ENCODE peak calls at places on chromosomes 16 and 17, in eight cellular contexts. One of them, this sample, is unnamed.

GRCh38 chr17:38728290-38728831 is 1.8 kb upstream of the CISD3 start:
- DNase-seq in stimulated activated effector memory CD8-positive, alpha-beta T cell treated with anti-CD3 and anti-CD28 coated beads, Interleukin-12 subunit alpha, Interleukin-12 subunit beta, amount 100 ng/mL, for 72 hours: no peak
- DNase-seq in astrocyte of the hippocampus: no peak
- DNase-seq in WTC11: no peak
- DNase-seq in pons: no peak
- DNase-seq in PC-9: no peak
- DNase-seq in EH: no peak
- DNase-seq in mucosa of gallbladder: no peak
- DNase-seq in this sample: no peak

GRCh38 chr17:46903762-46904672 is 18.9 kb upstream of the GOSR2 start:
- DNase-seq in stimulated activated effector memory CD8-positive, alpha-beta T cell treated with anti-CD3 and anti-CD28 coated beads, Interleukin-12 subunit alpha, Interleukin-12 subunit beta, amount 100 ng/mL, for 72 hours: no peak
- DNase-seq in astrocyte of the hippocampus: no peak
- DNase-seq in WTC11: no peak
- DNase-seq in pons: no peak
- DNase-seq in PC-9: no peak
- DNase-seq in EH: no peak
- DNase-seq in mucosa of gallbladder: no peak
- DNase-seq in this sample: no peak

GRCh38 chr16:12775689-12776236 is 27.9 kb downstream of the CPPED1 start:
- DNase-seq in stimulated activated effector memory CD8-positive, alpha-beta T cell treated with anti-CD3 and anti-CD28 coated beads, Interleukin-12 subunit alpha, Interleukin-12 subunit beta, amount 100 ng/mL, for 72 hours: no peak
- DNase-seq in astrocyte of the hippocampus: no peak
- DNase-seq in WTC11: no peak
- DNase-seq in pons: no peak
- DNase-seq in PC-9: no peak
- DNase-seq in EH: no peak
- DNase-seq in mucosa of gallbladder: no peak
- DNase-seq in this sample: no peak

GRCh38 chr17:31490991-31491793 is 99.7 kb downstream of the RAB11FIP4 start:
- DNase-seq in stimulated activated effector memory CD8-positive, alpha-beta T cell treated with anti-CD3 and anti-CD28 coated beads, Interleukin-12 subunit alpha, Interleukin-12 subunit beta, amount 100 ng/mL, for 72 hours: no peak
- DNase-seq in astrocyte of the hippocampus: no peak
- DNase-seq in WTC11: no peak
- DNase-seq in pons: peak
- DNase-seq in PC-9: no peak
- DNase-seq in EH: no peak
- DNase-seq in mucosa of gallbladder: no peak
- DNase-seq in this sample: peak

GRCh38 chr17:19986941-19987714 is 9.5 kb upstream of the AKAP10 start:
- DNase-seq in stimulated activated effector memory CD8-positive, alpha-beta T cell treated with anti-CD3 and anti-CD28 coated beads, Interleukin-12 subunit alpha, Interleukin-12 subunit beta, amount 100 ng/mL, for 72 hours: no peak
- DNase-seq in astrocyte of the hippocampus: no peak
- DNase-seq in WTC11: no peak
- DNase-seq in pons: no peak
- DNase-seq in PC-9: no peak
- DNase-seq in EH: no peak
- DNase-seq in mucosa of gallbladder: no peak
- DNase-seq in this sample: no peak

GRCh38 chr17:76772842-76773521 is 35.1 kb downstream of the MFSD11 start:
- DNase-seq in stimulated activated effector memory CD8-positive, alpha-beta T cell treated with anti-CD3 and anti-CD28 coated beads, Interleukin-12 subunit alpha, Interleukin-12 subunit beta, amount 100 ng/mL, for 72 hours: peak
- DNase-seq in astrocyte of the hippocampus: peak
- DNase-seq in WTC11: no peak
- DNase-seq in pons: no peak
- DNase-seq in PC-9: peak
- DNase-seq in EH: peak
- DNase-seq in mucosa of gallbladder: no peak
- DNase-seq in this sample: no peak

GRCh38 chr16:81466351-81466960 is 21.8 kb downstream of the CMIP start:
- DNase-seq in stimulated activated effector memory CD8-positive, alpha-beta T cell treated with anti-CD3 and anti-CD28 coated beads, Interleukin-12 subunit alpha, Interleukin-12 subunit beta, amount 100 ng/mL, for 72 hours: no peak
- DNase-seq in astrocyte of the hippocampus: no peak
- DNase-seq in WTC11: no peak
- DNase-seq in pons: no peak
- DNase-seq in PC-9: no peak
- DNase-seq in EH: no peak
- DNase-seq in mucosa of gallbladder: no peak
- DNase-seq in this sample: no peak

GRCh38 chr16:2333772-2334379 is 6.7 kb downstream of the ABCA3 start:
- DNase-seq in stimulated activated effector memory CD8-positive, alpha-beta T cell treated with anti-CD3 and anti-CD28 coated beads, Interleukin-12 subunit alpha, Interleukin-12 subunit beta, amount 100 ng/mL, for 72 hours: no peak
- DNase-seq in astrocyte of the hippocampus: no peak
- DNase-seq in WTC11: no peak
- DNase-seq in pons: no peak
- DNase-seq in PC-9: peak
- DNase-seq in EH: peak
- DNase-seq in mucosa of gallbladder: no peak
- DNase-seq in this sample: no peak

GRCh38 chr16:89026121-89026612 is 49.2 kb upstream of the CBFA2T3 start:
- DNase-seq in stimulated activated effector memory CD8-positive, alpha-beta T cell treated with anti-CD3 and anti-CD28 coated beads, Interleukin-12 subunit alpha, Interleukin-12 subunit beta, amount 100 ng/mL, for 72 hours: peak
- DNase-seq in astrocyte of the hippocampus: no peak
- DNase-seq in WTC11: peak
- DNase-seq in pons: no peak
- DNase-seq in PC-9: no peak
- DNase-seq in EH: no peak
- DNase-seq in mucosa of gallbladder: no peak
- DNase-seq in this sample: no peak

GRCh38 chr16:558298-559020 is 1.7 kb upstream of the PRR35 start:
- DNase-seq in stimulated activated effector memory CD8-positive, alpha-beta T cell treated with anti-CD3 and anti-CD28 coated beads, Interleukin-12 subunit alpha, Interleukin-12 subunit beta, amount 100 ng/mL, for 72 hours: no peak
- DNase-seq in astrocyte of the hippocampus: no peak
- DNase-seq in WTC11: no peak
- DNase-seq in pons: no peak
- DNase-seq in PC-9: no peak
- DNase-seq in EH: no peak
- DNase-seq in mucosa of gallbladder: no peak
- DNase-seq in this sample: no peak

GRCh38 chr16:84379731-84380369 is 11.5 kb downstream of the ATP2C2 start:
- DNase-seq in stimulated activated effector memory CD8-positive, alpha-beta T cell treated with anti-CD3 and anti-CD28 coated beads, Interleukin-12 subunit alpha, Interleukin-12 subunit beta, amount 100 ng/mL, for 72 hours: no peak
- DNase-seq in astrocyte of the hippocampus: no peak
- DNase-seq in WTC11: no peak
- DNase-seq in pons: no peak
- DNase-seq in PC-9: no peak
- DNase-seq in EH: no peak
- DNase-seq in mucosa of gallbladder: no peak
- DNase-seq in this sample: peak

GRCh38 chr17:72188801-72189200 is 68.0 kb downstream of the SOX9 start:
- DNase-seq in stimulated activated effector memory CD8-positive, alpha-beta T cell treated with anti-CD3 and anti-CD28 coated beads, Interleukin-12 subunit alpha, Interleukin-12 subunit beta, amount 100 ng/mL, for 72 hours: no peak
- DNase-seq in astrocyte of the hippocampus: no peak
- DNase-seq in WTC11: no peak
- DNase-seq in pons: no peak
- DNase-seq in PC-9: no peak
- DNase-seq in EH: no peak
- DNase-seq in mucosa of gallbladder: no peak
- DNase-seq in this sample: no peak

GRCh38 chr16:69373019-69373418 is 12.8 kb downstream of the TERF2 start:
- DNase-seq in stimulated activated effector memory CD8-positive, alpha-beta T cell treated with anti-CD3 and anti-CD28 coated beads, Interleukin-12 subunit alpha, Interleukin-12 subunit beta, amount 100 ng/mL, for 72 hours: no peak
- DNase-seq in astrocyte of the hippocampus: no peak
- DNase-seq in WTC11: no peak
- DNase-seq in pons: no peak
- DNase-seq in PC-9: no peak
- DNase-seq in EH: no peak
- DNase-seq in mucosa of gallbladder: no peak
- DNase-seq in this sample: peak

GRCh38 chr17:73268582-73269328 is 7.1 kb upstream of the CPSF4L start:
- DNase-seq in stimulated activated effector memory CD8-positive, alpha-beta T cell treated with anti-CD3 and anti-CD28 coated beads, Interleukin-12 subunit alpha, Interleukin-12 subunit beta, amount 100 ng/mL, for 72 hours: no peak
- DNase-seq in astrocyte of the hippocampus: no peak
- DNase-seq in WTC11: no peak
- DNase-seq in pons: no peak
- DNase-seq in PC-9: no peak
- DNase-seq in EH: no peak
- DNase-seq in mucosa of gallbladder: no peak
- DNase-seq in this sample: no peak

GRCh38 chr16:85553436-85554113 is 59.5 kb upstream of the GSE1 start:
- DNase-seq in stimulated activated effector memory CD8-positive, alpha-beta T cell treated with anti-CD3 and anti-CD28 coated beads, Interleukin-12 subunit alpha, Interleukin-12 subunit beta, amount 100 ng/mL, for 72 hours: peak
- DNase-seq in astrocyte of the hippocampus: peak
- DNase-seq in WTC11: peak
- DNase-seq in pons: no peak
- DNase-seq in PC-9: peak
- DNase-seq in EH: peak
- DNase-seq in mucosa of gallbladder: peak
- DNase-seq in this sample: peak

GRCh38 chr17:63035695-63036094 is 69.7 kb downstream of the TANC2 start:
- DNase-seq in stimulated activated effector memory CD8-positive, alpha-beta T cell treated with anti-CD3 and anti-CD28 coated beads, Interleukin-12 subunit alpha, Interleukin-12 subunit beta, amount 100 ng/mL, for 72 hours: no peak
- DNase-seq in astrocyte of the hippocampus: peak
- DNase-seq in WTC11: no peak
- DNase-seq in pons: no peak
- DNase-seq in PC-9: no peak
- DNase-seq in EH: peak
- DNase-seq in mucosa of gallbladder: no peak
- DNase-seq in this sample: no peak

GRCh38 chr16:2276501-2277195 is 8.7 kb upstream of the RNPS1 start:
- DNase-seq in stimulated activated effector memory CD8-positive, alpha-beta T cell treated with anti-CD3 and anti-CD28 coated beads, Interleukin-12 subunit alpha, Interleukin-12 subunit beta, amount 100 ng/mL, for 72 hours: no peak
- DNase-seq in astrocyte of the hippocampus: no peak
- DNase-seq in WTC11: no peak
- DNase-seq in pons: no peak
- DNase-seq in PC-9: no peak
- DNase-seq in EH: no peak
- DNase-seq in mucosa of gallbladder: no peak
- DNase-seq in this sample: no peak

GRCh38 chr16:46607529-46607928 is 13.7 kb downstream of the SHCBP1 start:
- DNase-seq in stimulated activated effector memory CD8-positive, alpha-beta T cell treated with anti-CD3 and anti-CD28 coated beads, Interleukin-12 subunit alpha, Interleukin-12 subunit beta, amount 100 ng/mL, for 72 hours: no peak
- DNase-seq in astrocyte of the hippocampus: peak
- DNase-seq in WTC11: no peak
- DNase-seq in pons: peak
- DNase-seq in PC-9: peak
- DNase-seq in EH: peak
- DNase-seq in mucosa of gallbladder: no peak
- DNase-seq in this sample: no peak

GRCh38 chr16:24776486-24777220 is 47.2 kb downstream of the TNRC6A start:
- DNase-seq in stimulated activated effector memory CD8-positive, alpha-beta T cell treated with anti-CD3 and anti-CD28 coated beads, Interleukin-12 subunit alpha, Interleukin-12 subunit beta, amount 100 ng/mL, for 72 hours: no peak
- DNase-seq in astrocyte of the hippocampus: peak
- DNase-seq in WTC11: no peak
- DNase-seq in pons: peak
- DNase-seq in PC-9: no peak
- DNase-seq in EH: no peak
- DNase-seq in mucosa of gallbladder: no peak
- DNase-seq in this sample: no peak

GRCh38 chr17:45902892-45903346 is 8.6 kb downstream of the MAPT start:
- DNase-seq in stimulated activated effector memory CD8-positive, alpha-beta T cell treated with anti-CD3 and anti-CD28 coated beads, Interleukin-12 subunit alpha, Interleukin-12 subunit beta, amount 100 ng/mL, for 72 hours: no peak
- DNase-seq in astrocyte of the hippocampus: no peak
- DNase-seq in WTC11: no peak
- DNase-seq in pons: peak
- DNase-seq in PC-9: no peak
- DNase-seq in EH: no peak
- DNase-seq in mucosa of gallbladder: peak
- DNase-seq in this sample: no peak

GRCh38 chr16:69397821-69398521 is 12.2 kb upstream of the TERF2 start:
- DNase-seq in stimulated activated effector memory CD8-positive, alpha-beta T cell treated with anti-CD3 and anti-CD28 coated beads, Interleukin-12 subunit alpha, Interleukin-12 subunit beta, amount 100 ng/mL, for 72 hours: no peak
- DNase-seq in astrocyte of the hippocampus: peak
- DNase-seq in WTC11: peak
- DNase-seq in pons: peak
- DNase-seq in PC-9: peak
- DNase-seq in EH: peak
- DNase-seq in mucosa of gallbladder: peak
- DNase-seq in this sample: peak

GRCh38 chr16:50304467-50305440 is 38.4 kb downstream of the ADCY7 start:
- DNase-seq in stimulated activated effector memory CD8-positive, alpha-beta T cell treated with anti-CD3 and anti-CD28 coated beads, Interleukin-12 subunit alpha, Interleukin-12 subunit beta, amount 100 ng/mL, for 72 hours: no peak
- DNase-seq in astrocyte of the hippocampus: no peak
- DNase-seq in WTC11: no peak
- DNase-seq in pons: no peak
- DNase-seq in PC-9: no peak
- DNase-seq in EH: no peak
- DNase-seq in mucosa of gallbladder: no peak
- DNase-seq in this sample: no peak

GRCh38 chr16:89805136-89805905 is 11.1 kb downstream of the FANCA start:
- DNase-seq in stimulated activated effector memory CD8-positive, alpha-beta T cell treated with anti-CD3 and anti-CD28 coated beads, Interleukin-12 subunit alpha, Interleukin-12 subunit beta, amount 100 ng/mL, for 72 hours: no peak
- DNase-seq in astrocyte of the hippocampus: peak
- DNase-seq in WTC11: no peak
- DNase-seq in pons: no peak
- DNase-seq in PC-9: no peak
- DNase-seq in EH: peak
- DNase-seq in mucosa of gallbladder: no peak
- DNase-seq in this sample: no peak

GRCh38 chr16:1592446-1592845 is 19.4 kb downstream of the IFT140 start:
- DNase-seq in stimulated activated effector memory CD8-positive, alpha-beta T cell treated with anti-CD3 and anti-CD28 coated beads, Interleukin-12 subunit alpha, Interleukin-12 subunit beta, amount 100 ng/mL, for 72 hours: no peak
- DNase-seq in astrocyte of the hippocampus: no peak
- DNase-seq in WTC11: no peak
- DNase-seq in pons: no peak
- DNase-seq in PC-9: no peak
- DNase-seq in EH: no peak
- DNase-seq in mucosa of gallbladder: no peak
- DNase-seq in this sample: no peak

GRCh38 chr17:55487727-55488436 is 23.4 kb downstream of the SMIM36 start:
- DNase-seq in stimulated activated effector memory CD8-positive, alpha-beta T cell treated with anti-CD3 and anti-CD28 coated beads, Interleukin-12 subunit alpha, Interleukin-12 subunit beta, amount 100 ng/mL, for 72 hours: no peak
- DNase-seq in astrocyte of the hippocampus: no peak
- DNase-seq in WTC11: no peak
- DNase-seq in pons: no peak
- DNase-seq in PC-9: peak
- DNase-seq in EH: no peak
- DNase-seq in mucosa of gallbladder: no peak
- DNase-seq in this sample: no peak

GRCh38 chr16:72284042-72284789 is 112.3 kb upstream of the PMFBP1 start:
- DNase-seq in stimulated activated effector memory CD8-positive, alpha-beta T cell treated with anti-CD3 and anti-CD28 coated beads, Interleukin-12 subunit alpha, Interleukin-12 subunit beta, amount 100 ng/mL, for 72 hours: no peak
- DNase-seq in astrocyte of the hippocampus: no peak
- DNase-seq in WTC11: no peak
- DNase-seq in pons: no peak
- DNase-seq in PC-9: no peak
- DNase-seq in EH: no peak
- DNase-seq in mucosa of gallbladder: no peak
- DNase-seq in this sample: no peak

GRCh38 chr16:84830765-84831384 is 11.1 kb downstream of the CRISPLD2 start:
- DNase-seq in stimulated activated effector memory CD8-positive, alpha-beta T cell treated with anti-CD3 and anti-CD28 coated beads, Interleukin-12 subunit alpha, Interleukin-12 subunit beta, amount 100 ng/mL, for 72 hours: no peak
- DNase-seq in astrocyte of the hippocampus: no peak
- DNase-seq in WTC11: no peak
- DNase-seq in pons: no peak
- DNase-seq in PC-9: no peak
- DNase-seq in EH: no peak
- DNase-seq in mucosa of gallbladder: no peak
- DNase-seq in this sample: no peak

GRCh38 chr17:6531575-6531974 is 24.8 kb downstream of the PITPNM3 start:
- DNase-seq in stimulated activated effector memory CD8-positive, alpha-beta T cell treated with anti-CD3 and anti-CD28 coated beads, Interleukin-12 subunit alpha, Interleukin-12 subunit beta, amount 100 ng/mL, for 72 hours: no peak
- DNase-seq in astrocyte of the hippocampus: no peak
- DNase-seq in WTC11: no peak
- DNase-seq in pons: no peak
- DNase-seq in PC-9: no peak
- DNase-seq in EH: no peak
- DNase-seq in mucosa of gallbladder: no peak
- DNase-seq in this sample: no peak

GRCh38 chr17:17669851-17670232 is 11.4 kb upstream of the RAI1 start:
- DNase-seq in stimulated activated effector memory CD8-positive, alpha-beta T cell treated with anti-CD3 and anti-CD28 coated beads, Interleukin-12 subunit alpha, Interleukin-12 subunit beta, amount 100 ng/mL, for 72 hours: no peak
- DNase-seq in astrocyte of the hippocampus: no peak
- DNase-seq in WTC11: no peak
- DNase-seq in pons: no peak
- DNase-seq in PC-9: no peak
- DNase-seq in EH: no peak
- DNase-seq in mucosa of gallbladder: no peak
- DNase-seq in this sample: no peak

GRCh38 chr17:29572691-29573557 is 4.4 kb downstream of the TP53I13 start:
- DNase-seq in stimulated activated effector memory CD8-positive, alpha-beta T cell treated with anti-CD3 and anti-CD28 coated beads, Interleukin-12 subunit alpha, Interleukin-12 subunit beta, amount 100 ng/mL, for 72 hours: peak
- DNase-seq in astrocyte of the hippocampus: peak
- DNase-seq in WTC11: peak
- DNase-seq in pons: no peak
- DNase-seq in PC-9: peak
- DNase-seq in EH: peak
- DNase-seq in mucosa of gallbladder: no peak
- DNase-seq in this sample: peak

GRCh38 chr17:34725740-34726139 is 146.4 kb downstream of the TMEM132E start:
- DNase-seq in stimulated activated effector memory CD8-positive, alpha-beta T cell treated with anti-CD3 and anti-CD28 coated beads, Interleukin-12 subunit alpha, Interleukin-12 subunit beta, amount 100 ng/mL, for 72 hours: no peak
- DNase-seq in astrocyte of the hippocampus: no peak
- DNase-seq in WTC11: no peak
- DNase-seq in pons: peak
- DNase-seq in PC-9: no peak
- DNase-seq in EH: no peak
- DNase-seq in mucosa of gallbladder: no peak
- DNase-seq in this sample: no peak

GRCh38 chr16:73405851-73406250 is 357.9 kb upstream of the ZFHX3 start:
- DNase-seq in stimulated activated effector memory CD8-positive, alpha-beta T cell treated with anti-CD3 and anti-CD28 coated beads, Interleukin-12 subunit alpha, Interleukin-12 subunit beta, amount 100 ng/mL, for 72 hours: no peak
- DNase-seq in astrocyte of the hippocampus: no peak
- DNase-seq in WTC11: no peak
- DNase-seq in pons: no peak
- DNase-seq in PC-9: no peak
- DNase-seq in EH: peak
- DNase-seq in mucosa of gallbladder: peak
- DNase-seq in this sample: no peak

GRCh38 chr16:89323120-89323960 is 105.8 kb downstream of the ZNF778 start:
- DNase-seq in stimulated activated effector memory CD8-positive, alpha-beta T cell treated with anti-CD3 and anti-CD28 coated beads, Interleukin-12 subunit alpha, Interleukin-12 subunit beta, amount 100 ng/mL, for 72 hours: no peak
- DNase-seq in astrocyte of the hippocampus: no peak
- DNase-seq in WTC11: no peak
- DNase-seq in pons: no peak
- DNase-seq in PC-9: no peak
- DNase-seq in EH: no peak
- DNase-seq in mucosa of gallbladder: no peak
- DNase-seq in this sample: no peak

GRCh38 chr16:21302454-21302853 is 24.4 kb upstream of the CRYM start:
- DNase-seq in stimulated activated effector memory CD8-positive, alpha-beta T cell treated with anti-CD3 and anti-CD28 coated beads, Interleukin-12 subunit alpha, Interleukin-12 subunit beta, amount 100 ng/mL, for 72 hours: no peak
- DNase-seq in astrocyte of the hippocampus: no peak
- DNase-seq in WTC11: no peak
- DNase-seq in pons: no peak
- DNase-seq in PC-9: no peak
- DNase-seq in EH: peak
- DNase-seq in mucosa of gallbladder: no peak
- DNase-seq in this sample: peak